ENCODE peak calls at places on chromosomes 16 and 17, in five cellular contexts. E, G, M, Q and O are unnamed samples.

GRCh38 chr17:68417317-68417716 is 40.0 kb downstream of the WIPI1 start:
- DNase-seq in M (no peak), Q (no peak), G (no peak), E (no peak), O (no peak)

GRCh38 chr16:77234611-77235010 is 35.4 kb downstream of the SYCE1L start:
- DNase-seq in G (no peak), E (no peak), M (no peak), Q (no peak), O (peak)

GRCh38 chr16:83619381-83620150 is 188.2 kb upstream of the HSBP1 start:
- DNase-seq in E (no peak), G (no peak), M (no peak), Q (no peak), O (no peak)

GRCh38 chr17:78991906-78992532 is 12.3 kb upstream of the LGALS3BP start:
- DNase-seq in M (no peak), Q (no peak), E (no peak), G (peak), O (no peak)

GRCh38 chr17:50347087-50347893 is 1.4 kb downstream of the XYLT2 start:
- DNase-seq in M (no peak), Q (no peak), E (no peak), G (no peak), O (peak)

GRCh38 chr16:9308300-9309209 is 217.1 kb downstream of the HAPSTR1 start:
- DNase-seq in E (peak), Q (no peak), G (no peak), M (no peak), O (no peak)

GRCh38 chr17:65190467-65191095 is 53.4 kb downstream of the RGS9 start:
- DNase-seq in G (no peak), M (no peak), E (no peak), Q (no peak), O (no peak)

GRCh38 chr16:14111713-14112538 is 40.8 kb downstream of the MRTFB start:
- DNase-seq in M (no peak), G (no peak), E (peak), Q (no peak), O (no peak)

GRCh38 chr17:76734080-76734840 is 2.9 kb downstream of the SRSF2 start:
- DNase-seq in G (no peak), M (peak), Q (no peak), E (no peak), O (no peak)

GRCh38 chr17:76735586-76736348 is 1.4 kb downstream of the SRSF2 start:
- DNase-seq in G (no peak), E (no peak), Q (no peak), M (no peak), O (no peak)

GRCh38 chr17:76736349-76737081 is 616 bp downstream of the SRSF2 start:
- DNase-seq in G (no peak), E (peak), Q (no peak), M (peak), O (peak)

GRCh38 chr17:76733618-76733957 is 3.5 kb downstream of the SRSF2 start:
- DNase-seq in E (no peak), G (no peak), M (no peak), Q (no peak), O (no peak)

GRCh38 chr17:76735006-76735405 is 2.1 kb downstream of the SRSF2 start:
- DNase-seq in Q (no peak), E (no peak), G (no peak), M (peak), O (no peak)
- TF ChIP-seq POLR2AphosphoS5 in Q (peak), E (peak), G (peak), M (no peak), O (no peak)

GRCh38 chr17:19311016-19311415 is 51.5 kb downstream of the B9D1 start:
- DNase-seq in G (no peak), Q (no peak), M (no peak), E (no peak), O (no peak)

GRCh38 chr17:19311421-19312215 is 50.9 kb downstream of the B9D1 start:
- DNase-seq in Q (no peak), G (no peak), M (peak), E (no peak), O (no peak)

GRCh38 chr17:19313066-19313745 is 49.3 kb downstream of the B9D1 start:
- DNase-seq in E (no peak), G (no peak), M (no peak), Q (no peak), O (no peak)

GRCh38 chr17:19313746-19314651 is 48.5 kb downstream of the B9D1 start:
- DNase-seq in M (no peak), G (no peak), E (no peak), Q (no peak), O (no peak)

DNA sequence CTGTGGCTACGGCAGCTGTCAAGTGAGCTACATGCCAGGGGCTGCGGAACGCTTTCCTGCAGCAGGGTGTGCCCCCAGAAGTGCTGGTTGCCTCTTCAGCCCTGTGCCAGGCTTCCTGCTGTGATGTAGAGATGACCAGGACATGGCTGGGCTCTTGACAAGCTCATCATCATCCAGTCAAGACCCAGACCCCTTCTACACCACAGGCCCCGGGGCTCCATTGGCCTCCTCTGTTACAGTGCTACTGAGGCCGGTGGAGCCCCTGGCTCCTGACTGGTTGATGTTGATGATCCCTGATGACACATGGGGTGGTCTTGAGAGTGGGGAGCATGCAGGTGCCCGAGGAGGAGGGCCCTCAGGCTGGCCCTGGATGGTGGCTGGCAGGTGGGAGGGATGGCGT is 50.1 kb downstream of the B9D1 start:
- DNase-seq in E (no peak), M (no peak), Q (no peak), G (no peak), O (no peak)
- TF ChIP-seq POLR2AphosphoS5 in E (no peak), M (no peak), Q (no peak), G (no peak), O (no peak)

DNA sequence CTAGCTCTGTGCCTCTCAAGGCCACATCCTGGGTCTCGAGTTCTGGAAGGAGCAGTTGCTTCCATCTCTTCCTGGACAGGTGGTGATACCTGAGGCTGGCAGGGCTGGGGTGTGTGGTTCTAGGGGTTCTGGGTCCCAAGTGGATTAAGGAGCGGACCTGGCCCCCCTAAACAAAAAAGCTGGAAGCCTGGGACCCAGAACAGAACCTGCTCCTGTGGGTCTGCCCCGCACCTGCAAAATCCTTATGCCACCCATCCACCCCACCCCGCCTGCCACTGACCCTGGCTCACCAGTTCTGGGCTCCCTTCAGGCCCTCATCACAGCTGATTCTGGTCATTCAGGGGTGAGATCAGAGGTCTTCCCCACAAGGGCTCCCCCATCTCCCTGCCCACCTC is 44.8 kb downstream of the ADCY7 start:
- DNase-seq in Q (no peak), M (no peak), G (no peak), E (no peak), O (no peak)
- TF ChIP-seq POLR2AphosphoS5 in Q (no peak), M (no peak), G (no peak), E (no peak), O (no peak)

GRCh38 chr16:81612351-81613170 is 166.5 kb upstream of the PLCG2 start:
- DNase-seq in M (peak), Q (no peak), E (peak), G (no peak), O (no peak)
- TF ChIP-seq POLR2AphosphoS5 in M (peak), Q (no peak), E (peak), G (no peak), O (no peak)

GRCh38 chr16:54938351-54939346 is 8.0 kb downstream of the IRX5 start:
- DNase-seq in M (peak), E (peak), Q (no peak), G (no peak), O (peak)
- TF ChIP-seq POLR2AphosphoS5 in M (no peak), E (peak), Q (no peak), G (no peak), O (no peak)

GRCh38 chr17:82948081-82948511 is 108.3 kb upstream of the ZNF750 start:
- DNase-seq in M (no peak), G (no peak), E (no peak), Q (no peak), O (no peak)
- TF ChIP-seq POLR2AphosphoS5 in M (no peak), G (no peak), E (no peak), Q (no peak), O (no peak)